ENCODE peak calls at places on chromosomes 12 and 14, in five cellular contexts. W is GM04504, R is NCI-H1092, J is neural progenitor cell, D is upper lobe of right lung. P is an unnamed sample.

GRCh38 chr12:57694459-57695019 is 607 bp downstream of the OS9 start:
- DNase-seq in W (no peak), R (no peak), J (peak), D (no peak), P (no peak)

GRCh38 chr12:88496429-88497190 is 83.7 kb downstream of the KITLG start:
- DNase-seq in W (no peak), R (no peak), J (no peak), D (no peak), P (no peak)

GRCh38 chr12:125408718-125409117 is 343.5 kb downstream of the AACS start:
- DNase-seq in W (no peak), R (no peak), J (no peak), D (no peak), P (no peak)

GRCh38 chr12:104718581-104718980 is 239.5 kb downstream of the SLC41A2 start:
- DNase-seq in W (no peak), R (peak), J (no peak), D (no peak), P (no peak)

GRCh38 chr14:83838221-83838620 is 1691.7 kb upstream of the FLRT2 start:
- DNase-seq in W (no peak), R (no peak), J (no peak), D (no peak), P (no peak)

GRCh38 chr12:53062977-53063707 is 13.3 kb downstream of the TNS2 start:
- DNase-seq in W (no peak), R (no peak), J (no peak), D (peak), P (no peak)

GRCh38 chr12:102504871-102505270 is 24.5 kb upstream of the IGF1 start:
- DNase-seq in W (no peak), R (no peak), J (no peak), D (no peak), P (no peak)

GRCh38 chr12:46351861-46352595 is 20.5 kb downstream of the SLC38A2 start:
- DNase-seq in W (no peak), R (no peak), J (no peak), D (no peak), P (no peak)

GRCh38 chr12:68673788-68674187 is 13.0 kb upstream of the NUP107 start:
- DNase-seq in W (no peak), R (no peak), J (no peak), D (no peak), P (no peak)

GRCh38 chr12:121652767-121653497 is 16.5 kb downstream of the MORN3 start:
- DNase-seq in W (no peak), R (no peak), J (no peak), D (no peak), P (peak)

GRCh38 chr12:83161451-83161850 is 474.7 kb downstream of the TMTC2 start:
- DNase-seq in W (no peak), R (no peak), J (no peak), D (no peak), P (no peak)

GRCh38 chr12:49585477-49586445 is 17.8 kb upstream of the MCRS1 start:
- DNase-seq in W (no peak), R (no peak), J (no peak), D (no peak), P (no peak)

GRCh38 chr12:7144414-7145120 is 14.4 kb downstream of the CLSTN3 start:
- DNase-seq in W (no peak), R (no peak), J (peak), D (peak), P (no peak)

GRCh38 chr12:41681898-41682297 is 462.8 kb downstream of the GXYLT1 start:
- DNase-seq in W (no peak), R (no peak), J (no peak), D (no peak), P (no peak)

GRCh38 chr12:108729612-108730336 is 1.5 kb downstream of the CORO1C start:
- DNase-seq in W (no peak), R (no peak), J (no peak), D (no peak), P (peak)

GRCh38 chr12:47752552-47752951 is 6.1 kb downstream of the RAPGEF3 start:
- DNase-seq in W (peak), R (no peak), J (no peak), D (no peak), P (no peak)

GRCh38 chr14:24365600-24366374 is 2.2 kb upstream of the NFATC4 start:
- DNase-seq in W (peak), R (peak), J (peak), D (peak), P (peak)

GRCh38 chr12:3988519-3989217 is 115.5 kb upstream of the PARP11 start:
- DNase-seq in W (no peak), R (no peak), J (no peak), D (no peak), P (no peak)

GRCh38 chr12:124170756-124171155 is 124.1 kb upstream of the RFLNA start:
- DNase-seq in W (no peak), R (no peak), J (no peak), D (no peak), P (no peak)

GRCh38 chr12:79402626-79403025 is 288.1 kb downstream of the PAWR start:
- DNase-seq in W (no peak), R (no peak), J (no peak), D (no peak), P (no peak)

P was measured in H9.